ENCODE peak calls at places on chromosomes 4 and X, in five cellular contexts. One of them, this sample, is unnamed.

GRCh38 chrX:133523094-133523493 is 107.8 kb upstream of the GPC4 start:
- DNase-seq in cardiac fibroblast: no peak
- DNase-seq in lower leg skin: no peak
- DNase-seq in breast epithelium: no peak
- DNase-seq in CD8-positive, alpha-beta T cell: no peak
- DNase-seq in this sample: no peak

GRCh38 chrX:11434607-11435006 is 141.4 kb downstream of the AMELX start:
- DNase-seq in cardiac fibroblast: no peak
- DNase-seq in lower leg skin: no peak
- DNase-seq in breast epithelium: no peak
- DNase-seq in CD8-positive, alpha-beta T cell: no peak
- DNase-seq in this sample: no peak

GRCh38 chr4:138448169-138448568 is 206.0 kb upstream of the SLC7A11 start:
- DNase-seq in cardiac fibroblast: no peak
- DNase-seq in lower leg skin: no peak
- DNase-seq in breast epithelium: no peak
- DNase-seq in CD8-positive, alpha-beta T cell: no peak
- DNase-seq in this sample: no peak

GRCh38 chr4:24312261-24312913 is 272.0 kb downstream of the DHX15 start:
- DNase-seq in cardiac fibroblast: no peak
- DNase-seq in lower leg skin: no peak
- DNase-seq in breast epithelium: no peak
- DNase-seq in CD8-positive, alpha-beta T cell: no peak
- DNase-seq in this sample: no peak

GRCh38 chr4:37998225-37998624 is 38.0 kb downstream of the PTTG2 start:
- DNase-seq in cardiac fibroblast: no peak
- DNase-seq in lower leg skin: no peak
- DNase-seq in breast epithelium: no peak
- DNase-seq in CD8-positive, alpha-beta T cell: no peak
- DNase-seq in this sample: no peak

GRCh38 chr4:84232311-84233095 is 266.6 kb downstream of the NKX6-1 start:
- DNase-seq in cardiac fibroblast: no peak
- DNase-seq in lower leg skin: no peak
- DNase-seq in breast epithelium: no peak
- DNase-seq in CD8-positive, alpha-beta T cell: no peak
- DNase-seq in this sample: no peak

GRCh38 chrX:100647095-100647494 is 3.1 kb downstream of the SRPX2 start:
- DNase-seq in cardiac fibroblast: peak
- DNase-seq in lower leg skin: no peak
- DNase-seq in breast epithelium: no peak
- DNase-seq in CD8-positive, alpha-beta T cell: no peak
- DNase-seq in this sample: peak

GRCh38 chrX:9919632-9920172 is 47.5 kb upstream of the CLDN34 start:
- DNase-seq in cardiac fibroblast: no peak
- DNase-seq in lower leg skin: no peak
- DNase-seq in breast epithelium: no peak
- DNase-seq in CD8-positive, alpha-beta T cell: no peak
- DNase-seq in this sample: no peak

GRCh38 chrX:79081895-79082512 is 62.5 kb upstream of the GPR174 start:
- DNase-seq in cardiac fibroblast: peak
- DNase-seq in lower leg skin: no peak
- DNase-seq in breast epithelium: no peak
- DNase-seq in CD8-positive, alpha-beta T cell: peak
- DNase-seq in this sample: no peak

DNA sequence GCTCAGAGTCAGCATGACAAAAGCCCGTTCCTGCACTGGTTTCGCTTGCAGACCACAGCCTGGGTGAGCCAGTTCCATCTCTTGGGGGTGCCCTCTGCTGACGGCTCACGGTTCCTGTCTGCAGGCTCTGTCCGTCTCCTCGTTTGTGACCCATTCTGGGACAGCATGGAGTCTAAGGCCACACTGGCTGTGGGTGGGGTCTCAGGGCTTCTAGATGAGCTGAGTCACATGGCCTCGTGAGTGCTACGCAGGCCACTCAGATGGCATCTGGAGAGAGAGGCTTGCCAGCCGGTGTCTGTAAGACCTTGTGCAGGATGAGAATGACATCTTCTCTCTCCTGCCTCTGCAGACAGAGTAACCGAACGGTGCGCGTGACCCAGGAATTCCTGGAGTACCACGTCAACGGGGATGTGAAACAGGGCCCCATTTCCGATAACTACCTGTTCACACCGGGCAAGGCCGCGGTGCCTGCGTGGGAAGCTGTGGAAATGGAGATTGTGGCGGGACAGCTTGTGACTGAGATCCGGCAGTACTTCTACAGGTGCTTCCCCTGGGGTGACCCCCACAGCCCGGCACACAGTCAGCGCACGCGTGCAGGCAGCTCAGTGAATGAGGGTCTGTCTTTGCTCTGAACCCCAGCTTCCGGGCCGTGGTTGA is 31.6 kb upstream of the MRFAP1 start:
- DNase-seq in cardiac fibroblast: no peak
- DNase-seq in lower leg skin: no peak
- DNase-seq in breast epithelium: no peak
- DNase-seq in CD8-positive, alpha-beta T cell: no peak
- DNase-seq in this sample: no peak
- TF ChIP-seq CTCF in cardiac fibroblast: no peak
- TF ChIP-seq CTCF in lower leg skin: no peak
- TF ChIP-seq CTCF in breast epithelium: no peak
- TF ChIP-seq CTCF in CD8-positive, alpha-beta T cell: no peak
- TF ChIP-seq CTCF in this sample: no peak

GRCh38 chrX:16882188-16882587 is 12.0 kb upstream of the RBBP7 start:
- DNase-seq in cardiac fibroblast: peak
- DNase-seq in lower leg skin: no peak
- DNase-seq in breast epithelium: no peak
- DNase-seq in CD8-positive, alpha-beta T cell: no peak
- DNase-seq in this sample: no peak
- H3K4me3 ChIP-seq in cardiac fibroblast: peak
- H3K4me3 ChIP-seq in lower leg skin: no peak
- H3K4me3 ChIP-seq in breast epithelium: peak
- H3K4me3 ChIP-seq in CD8-positive, alpha-beta T cell: no peak
- H3K4me3 ChIP-seq in this sample: peak

DNA sequence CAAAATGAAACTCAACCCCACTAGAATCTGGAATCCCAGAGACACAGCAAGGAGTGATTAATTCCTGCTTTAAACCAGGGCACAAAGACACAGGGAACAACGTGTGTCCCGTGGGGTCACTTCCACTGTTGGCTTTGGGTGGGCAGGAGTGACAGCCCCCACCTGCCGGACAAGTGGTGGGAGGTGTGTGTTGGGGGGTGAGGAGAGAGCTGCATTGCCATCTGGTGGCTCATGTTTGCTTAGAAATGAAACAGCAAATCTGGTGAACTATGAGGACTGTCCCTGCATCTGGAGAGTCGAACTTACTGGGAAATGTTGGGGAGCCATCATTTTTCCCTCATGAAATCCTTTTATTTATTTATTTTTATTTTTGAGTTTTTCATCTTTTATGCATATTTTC is 75.9 kb upstream of the AFAP1 start:
- DNase-seq in cardiac fibroblast: peak
- DNase-seq in lower leg skin: no peak
- DNase-seq in breast epithelium: no peak
- DNase-seq in CD8-positive, alpha-beta T cell: no peak
- DNase-seq in this sample: no peak
- TF ChIP-seq CTCF in cardiac fibroblast: peak
- TF ChIP-seq CTCF in lower leg skin: no peak
- TF ChIP-seq CTCF in breast epithelium: no peak
- TF ChIP-seq CTCF in CD8-positive, alpha-beta T cell: no peak
- TF ChIP-seq CTCF in this sample: no peak

DNA sequence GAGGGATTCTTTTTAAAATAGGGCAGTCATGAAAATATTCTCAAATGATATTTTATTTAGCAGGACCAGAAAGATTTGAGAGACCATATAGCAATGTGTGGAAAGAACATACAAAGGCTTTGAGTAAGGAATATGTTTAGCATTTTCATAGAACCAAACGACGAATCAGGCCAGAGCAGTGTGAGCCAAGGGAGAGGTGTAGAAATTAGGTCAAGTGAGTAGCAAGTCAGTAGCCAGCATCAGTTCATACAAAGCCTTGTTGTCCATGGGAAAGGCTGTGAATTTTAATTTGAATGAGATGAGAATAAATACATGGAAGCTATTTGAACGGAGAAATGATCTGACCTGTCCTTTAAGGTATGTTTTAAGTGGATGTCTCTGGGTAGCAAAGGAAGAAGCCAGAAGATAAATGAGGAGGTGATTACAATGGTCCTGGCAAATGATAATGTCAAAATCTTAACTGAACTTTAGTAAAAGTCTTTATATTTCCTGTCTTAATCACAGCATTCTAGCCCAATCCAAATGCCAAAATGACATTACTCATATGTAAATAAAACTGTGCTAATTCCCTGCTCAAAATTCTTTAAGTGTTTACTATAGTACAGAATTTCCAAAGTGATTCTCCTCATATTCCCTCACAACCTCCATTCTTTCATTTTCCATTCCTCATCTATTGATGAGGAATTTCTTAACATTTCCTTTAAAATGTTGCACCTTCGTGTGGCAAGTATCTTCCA is 155.7 kb upstream of the SLIT2 start:
- DNase-seq in cardiac fibroblast: no peak
- DNase-seq in lower leg skin: no peak
- DNase-seq in breast epithelium: no peak
- DNase-seq in CD8-positive, alpha-beta T cell: no peak
- DNase-seq in this sample: no peak
- H3K4me3 ChIP-seq in cardiac fibroblast: no peak
- H3K4me3 ChIP-seq in lower leg skin: no peak
- H3K4me3 ChIP-seq in breast epithelium: no peak
- H3K4me3 ChIP-seq in CD8-positive, alpha-beta T cell: no peak
- H3K4me3 ChIP-seq in this sample: no peak

DNA sequence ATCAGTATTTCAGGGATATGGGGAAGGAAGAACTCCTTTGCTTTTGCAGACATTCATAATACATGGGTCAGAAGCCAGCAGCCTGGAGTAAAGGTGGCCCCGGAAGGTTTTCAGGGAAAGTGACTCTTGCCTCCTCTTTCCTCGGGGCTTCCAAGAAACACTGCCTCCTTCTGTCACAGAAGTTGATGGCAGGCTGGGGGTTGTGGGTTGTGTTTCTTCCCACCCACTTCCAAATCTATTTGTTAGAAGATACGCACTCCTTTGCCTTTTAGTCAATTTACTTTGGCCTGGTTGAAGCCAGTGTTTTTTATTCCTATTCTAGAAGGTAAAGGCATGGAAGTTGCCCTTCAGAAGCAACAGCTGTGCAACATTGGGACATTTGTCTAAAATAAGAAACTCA is 19.7 kb downstream of the KIT start:
- DNase-seq in cardiac fibroblast: no peak
- DNase-seq in lower leg skin: no peak
- DNase-seq in breast epithelium: no peak
- DNase-seq in CD8-positive, alpha-beta T cell: no peak
- DNase-seq in this sample: no peak
- TF ChIP-seq CTCF in cardiac fibroblast: peak
- TF ChIP-seq CTCF in lower leg skin: no peak
- TF ChIP-seq CTCF in breast epithelium: no peak
- TF ChIP-seq CTCF in CD8-positive, alpha-beta T cell: no peak
- TF ChIP-seq CTCF in this sample: no peak

GRCh38 chrX:7158468-7158990 is 10.6 kb upstream of the PUDP start:
- DNase-seq in cardiac fibroblast: no peak
- DNase-seq in lower leg skin: no peak
- DNase-seq in breast epithelium: no peak
- DNase-seq in CD8-positive, alpha-beta T cell: no peak
- DNase-seq in this sample: no peak
- H3K4me3 ChIP-seq in cardiac fibroblast: no peak
- H3K4me3 ChIP-seq in lower leg skin: no peak
- H3K4me3 ChIP-seq in breast epithelium: no peak
- H3K4me3 ChIP-seq in CD8-positive, alpha-beta T cell: no peak
- H3K4me3 ChIP-seq in this sample: no peak

GRCh38 chr4:149371021-149371420 is 444.6 kb downstream of the IQCM start:
- DNase-seq in cardiac fibroblast: peak
- DNase-seq in lower leg skin: no peak
- DNase-seq in breast epithelium: no peak
- DNase-seq in CD8-positive, alpha-beta T cell: no peak
- DNase-seq in this sample: no peak
- TF ChIP-seq CTCF in cardiac fibroblast: peak
- TF ChIP-seq CTCF in lower leg skin: no peak
- TF ChIP-seq CTCF in breast epithelium: no peak
- TF ChIP-seq CTCF in CD8-positive, alpha-beta T cell: no peak
- TF ChIP-seq CTCF in this sample: peak